ENCODE peak calls at places on chromosome 13, in four cellular contexts. W is GM12878, C is HEK293T, G is HepG2. X is an unnamed sample.

GRCh38 chr13:59088716-59089115 is 1075.0 kb downstream of the DIAPH3 start:
- DNase-seq in G (no peak), W (no peak), C (no peak), X (no peak)

GRCh38 chr13:78382481-78382880 is 220.9 kb downstream of the POU4F1 start:
- DNase-seq in C (no peak), G (no peak), W (no peak), X (no peak)

GRCh38 chr13:77878186-77878585 is 40.4 kb downstream of the EDNRB start:
- DNase-seq in W (no peak), G (no peak), C (no peak), X (no peak)

GRCh38 chr13:27487776-27488175 is 37.4 kb upstream of the MTIF3 start:
- DNase-seq in C (no peak), W (no peak), G (no peak), X (no peak)

GRCh38 chr13:44346534-44346933 is 27.1 kb upstream of the SERP2 start:
- DNase-seq in C (no peak), W (no peak), G (no peak), X (no peak)

GRCh38 chr13:77372275-77372674 is 45.4 kb upstream of the MYCBP2 start:
- DNase-seq in G (no peak), C (no peak), W (no peak), X (no peak)

GRCh38 chr13:99859178-99860177 is 112.1 kb downstream of the ZIC5 start:
- DNase-seq in W (peak; percentile 41), C (no peak), G (no peak), X (no peak)

GRCh38 chr13:39306639-39307589 is 268.7 kb downstream of the NHLRC3 start:
- DNase-seq in W (peak; percentile 73), C (no peak), G (no peak), X (no peak)

GRCh38 chr13:26465514-26465913 is 92.0 kb upstream of the WASF3 start:
- DNase-seq in C (no peak), G (no peak), W (no peak), X (no peak)

GRCh38 chr13:29892149-29892548 is 41.7 kb upstream of the UBL3 start:
- DNase-seq in W (no peak), G (no peak), C (no peak), X (no peak)

GRCh38 chr13:70407486-70407885 is 299.2 kb upstream of the KLHL1 start:
- DNase-seq in C (no peak), W (no peak), G (no peak), X (no peak)

GRCh38 chr13:59303433-59303832 is 860.3 kb downstream of the DIAPH3 start:
- DNase-seq in G (no peak), C (no peak), W (no peak), X (no peak)

GRCh38 chr13:76832258-76832988 is 53.8 kb downstream of the KCTD12 start:
- DNase-seq in C (no peak), G (no peak), W (no peak), X (no peak)

GRCh38 chr13:21948781-21949474 is 278.1 kb downstream of the FGF9 start:
- DNase-seq in W (no peak), C (no peak), G (no peak), X (no peak)

GRCh38 chr13:23934481-23934880 is 37.2 kb upstream of the C1QTNF9B start:
- DNase-seq in G (no peak), W (no peak), C (no peak), X (no peak)

GRCh38 chr13:79341202-79341601 is 64.9 kb downstream of the RBM26 start:
- DNase-seq in W (no peak), G (no peak), C (no peak), X (no peak)

GRCh38 chr13:106649495-106649894 is 81.6 kb upstream of the ARGLU1 start:
- DNase-seq in W (no peak), C (no peak), G (no peak), X (no peak)

GRCh38 chr13:113936566-113936965 is 37.3 kb downstream of the C13orf46 start:
- DNase-seq in G (no peak), W (no peak), C (no peak), X (no peak)

GRCh38 chr13:97471721-97472120 is 37.8 kb downstream of the RAP2A start:
- DNase-seq in W (no peak), G (no peak), C (no peak), X (no peak)

GRCh38 chr13:97468331-97468730 is 34.4 kb downstream of the RAP2A start:
- DNase-seq in C (no peak), G (peak; percentile 55), W (no peak), X (no peak)

GRCh38 chr13:97460853-97461252 is 26.9 kb downstream of the RAP2A start:
- DNase-seq in G (no peak), C (no peak), W (no peak), X (no peak)

GRCh38 chr13:97466782-97467181 is 32.8 kb downstream of the RAP2A start:
- DNase-seq in G (no peak), C (no peak), W (no peak), X (no peak)
- TF ChIP-seq FOXM1 in G (no peak), C (no peak), W (no peak), X (no peak)

GRCh38 chr13:75797719-75798118 is 161.6 kb downstream of the LMO7 start:
- DNase-seq in G (no peak), W (no peak), C (no peak), X (no peak)

GRCh38 chr13:75797256-75797655 is 161.1 kb downstream of the LMO7 start:
- DNase-seq in W (no peak), G (no peak), C (no peak), X (no peak)

GRCh38 chr13:75796825-75797224 is 160.7 kb downstream of the LMO7 start:
- DNase-seq in G (no peak), C (no peak), W (no peak), X (no peak)

GRCh38 chr13:75800545-75800944 is 164.4 kb downstream of the LMO7 start:
- DNase-seq in G (no peak), W (no peak), C (no peak), X (no peak)

DNA sequence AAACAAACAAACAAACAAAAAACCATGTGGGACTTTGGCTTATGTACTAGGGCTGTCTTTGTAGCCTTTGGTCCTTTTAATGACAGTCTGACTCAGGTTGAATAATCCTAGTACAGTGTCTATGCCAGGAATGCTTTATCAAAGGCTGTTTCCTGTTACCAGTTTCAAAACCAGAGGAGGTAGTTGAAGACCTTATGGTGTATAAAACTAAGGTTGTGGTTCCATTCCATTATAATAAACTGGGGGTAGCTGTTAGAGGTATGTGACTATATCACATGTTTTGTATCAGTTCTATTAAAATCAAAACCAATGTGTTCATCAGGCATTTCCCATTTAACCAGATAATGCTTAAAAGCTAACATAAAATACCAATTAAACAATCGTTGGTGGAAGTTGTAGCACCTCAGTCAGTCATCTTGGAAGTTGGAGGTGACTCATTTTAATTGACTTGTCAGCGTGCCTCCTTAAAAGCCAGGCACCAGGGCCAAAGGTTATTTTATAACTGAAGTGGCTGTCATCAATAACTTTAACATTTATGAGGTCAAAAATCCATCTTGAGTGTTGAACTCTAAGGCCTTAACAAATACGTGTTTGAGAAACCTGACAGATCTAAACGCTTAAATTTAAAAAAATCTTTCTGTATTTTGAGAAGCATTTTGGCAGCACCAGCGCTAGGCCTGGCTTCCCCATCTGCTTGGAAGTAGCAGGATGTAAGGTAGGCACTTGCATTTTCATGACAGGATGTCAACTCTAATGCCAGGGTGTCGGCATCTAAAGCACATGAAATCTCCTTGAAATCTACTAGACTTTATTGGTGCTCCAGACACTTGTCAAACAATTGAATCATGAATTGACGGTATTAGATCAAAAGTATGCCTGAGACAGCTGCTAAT is 162.5 kb downstream of the LMO7 start:
- DNase-seq in C (no peak), G (no peak), W (no peak), X (no peak)
- TF ChIP-seq FOXM1 in C (no peak), G (no peak), W (no peak), X (no peak)

GRCh38 chr13:55761986-55762385 is 1378.7 kb upstream of the PRR20A start:
- DNase-seq in C (no peak), G (no peak), W (no peak), X (no peak)
- TF ChIP-seq FOXM1 in C (no peak), G (no peak), W (no peak), X (no peak)

DNA sequence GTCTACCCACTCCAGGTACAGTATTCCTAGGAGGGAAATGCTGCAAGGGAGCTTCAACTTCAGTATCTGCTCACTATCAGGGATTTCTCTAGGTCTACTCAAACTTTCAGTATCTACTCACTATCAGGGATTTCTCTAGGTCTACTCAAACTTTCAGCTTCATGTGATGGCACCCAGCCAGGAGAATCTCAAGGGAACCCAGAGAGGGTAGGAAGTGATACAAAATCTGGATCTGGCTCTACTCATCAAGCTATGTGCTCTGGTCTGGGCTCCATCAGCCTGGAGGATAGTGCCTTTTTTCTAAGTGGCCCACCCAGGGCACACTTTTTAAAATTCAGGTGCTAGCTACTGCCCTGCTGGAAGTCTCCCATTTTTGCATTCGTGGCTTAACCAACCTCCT is 52.3 kb upstream of the FNDC3A start:
- DNase-seq in C (no peak), G (no peak), W (no peak), X (no peak)
- TF ChIP-seq FOXM1 in C (no peak), G (no peak), W (no peak), X (no peak)

DNA sequence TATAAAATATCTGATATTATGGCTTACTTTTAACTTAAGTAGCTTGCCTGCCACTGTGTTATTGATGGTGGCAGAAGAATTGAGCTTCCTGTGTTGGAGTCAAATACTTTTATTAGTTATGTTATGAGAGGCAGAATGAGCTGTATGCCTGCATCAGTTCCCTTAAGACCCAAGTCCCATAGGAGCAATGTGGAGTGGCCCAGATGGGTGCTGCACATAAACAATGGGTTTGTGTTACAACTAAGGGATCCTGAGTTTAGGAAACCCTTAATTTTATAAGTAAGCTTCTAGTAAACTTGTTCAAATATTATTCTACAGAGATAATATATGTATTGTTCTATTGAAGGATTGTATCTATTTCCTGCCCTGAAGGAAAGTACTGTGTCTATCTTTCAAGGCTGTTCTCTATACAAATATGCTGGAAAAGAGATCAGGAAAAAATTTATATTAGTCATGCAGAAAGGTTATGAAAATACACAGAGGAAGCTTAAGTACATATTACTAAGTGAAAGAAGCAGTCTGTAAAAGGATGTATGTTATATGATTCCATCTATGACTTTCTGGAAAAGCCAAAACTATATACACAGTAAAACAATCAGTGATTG is 2018.0 kb upstream of the PCDH20 start:
- DNase-seq in W (no peak), C (no peak), G (no peak), X (no peak)
- TF ChIP-seq FOXM1 in W (no peak), C (no peak), G (no peak), X (no peak)

GRCh38 chr13:86563308-86563707 is 764.1 kb upstream of the SLITRK6 start:
- DNase-seq in G (no peak), W (no peak), C (no peak), X (no peak)

GRCh38 chr13:86559915-86560314 is 760.7 kb upstream of the SLITRK6 start:
- DNase-seq in C (no peak), W (no peak), G (no peak), X (no peak)

GRCh38 chr13:86567119-86567518 is 767.9 kb upstream of the SLITRK6 start:
- DNase-seq in G (peak; percentile 24), C (peak; percentile 25), W (no peak), X (no peak)

DNA sequence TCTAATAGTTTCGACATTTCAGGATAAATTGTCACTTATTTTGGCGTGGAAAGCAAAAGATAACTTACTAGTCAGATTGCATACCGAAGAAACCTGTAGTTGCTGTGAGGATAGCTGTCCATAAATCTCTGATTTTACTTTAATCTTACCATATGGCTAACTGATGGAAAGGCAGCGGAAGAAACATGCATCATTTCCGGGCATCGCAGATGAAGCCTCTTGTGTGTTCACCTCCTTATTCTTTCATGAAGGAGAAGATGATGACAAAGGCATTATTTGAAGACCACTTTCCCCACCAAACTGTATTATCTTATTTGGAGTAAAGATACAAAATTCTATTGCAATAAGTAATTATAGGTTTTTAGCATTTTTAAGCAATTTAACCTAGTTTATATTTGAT is 763.7 kb upstream of the SLITRK6 start:
- DNase-seq in G (no peak), C (no peak), W (no peak), X (no peak)
- TF ChIP-seq FOXM1 in G (no peak), C (no peak), W (no peak), X (no peak)

X was measured in K562.